ENCODE peak calls at places on chromosomes 4 and X, in six cellular contexts. K is ovary, N is activated gamma-delta T cell treated with Interleukin-2 at 50 U/mL for 16 hours, Y is epithelial cell of proximal tubule, S is right lobe of liver, B is heart left ventricle. X is an unnamed sample.

GRCh38 chrX:1609759-1610158 is 5.1 kb upstream of the ASMT start:
- DNase-seq in K (no peak), N (no peak), Y (no peak), S (no peak), B (no peak), X (no peak)

GRCh38 chr4:141636771-141637460 is 533 bp downstream of the IL15 start:
- DNase-seq in K (no peak), N (no peak), Y (no peak), S (peak), B (peak), X (peak)

GRCh38 chrX:29491659-29492058 is 723.7 kb upstream of the MAGEB2 start:
- DNase-seq in K (no peak), N (no peak), Y (no peak), S (no peak), B (no peak), X (no peak)

GRCh38 chrX:37462346-37462745 is 109.1 kb upstream of the LANCL3 start:
- DNase-seq in K (no peak), N (no peak), Y (no peak), S (no peak), B (no peak), X (no peak)

GRCh38 chr4:83329521-83330105 is 5.0 kb downstream of the HPSE start:
- DNase-seq in K (no peak), N (no peak), Y (no peak), S (no peak), B (no peak), X (no peak)

GRCh38 chr4:526971-527460 is 28.0 kb downstream of the PIGG start:
- DNase-seq in K (no peak), N (no peak), Y (no peak), S (no peak), B (no peak), X (no peak)

GRCh38 chr4:56128231-56128630 is 179.5 kb downstream of the CEP135 start:
- DNase-seq in K (no peak), N (no peak), Y (no peak), S (no peak), B (no peak), X (no peak)

GRCh38 chrX:71170660-71171059 is 26.0 kb downstream of the NLGN3 start:
- DNase-seq in K (no peak), N (no peak), Y (no peak), S (no peak), B (no peak), X (no peak)

GRCh38 chrX:154051210-154051810 is 31.6 kb upstream of the IRAK1 start:
- DNase-seq in K (peak), N (peak), Y (no peak), S (no peak), B (peak), X (peak)

GRCh38 chrX:130165181-130165702 is 399 bp downstream of the AIFM1 start:
- DNase-seq in K (peak), N (no peak), Y (no peak), S (no peak), B (peak), X (peak)

GRCh38 chr4:16227462-16227868 is 1.2 kb upstream of the TAPT1 start:
- DNase-seq in K (peak), N (no peak), Y (no peak), S (peak), B (peak), X (peak)